ENCODE peak calls at places on chromosomes 6 and 20, in nine cellular contexts. One of them, this sample, is unnamed.

GRCh38 chr6:32790306-32790705 is 26.5 kb downstream of the HLA-DOB start:
- DNase-seq in BJ: no peak
- DNase-seq in Karpas-422: no peak
- DNase-seq in left colon: no peak
- DNase-seq in NCI-H1417: no peak
- DNase-seq in mammary epithelial cell: peak
- DNase-seq in retinal pigment epithelial cell: no peak
- DNase-seq in central memory CD8-positive, alpha-beta T cell: no peak
- DNase-seq in memory B cell: no peak
- DNase-seq in this sample: no peak

GRCh38 chr6:10381133-10381829 is 33.6 kb downstream of the TFAP2A start:
- DNase-seq in BJ: no peak
- DNase-seq in Karpas-422: no peak
- DNase-seq in left colon: no peak
- DNase-seq in NCI-H1417: no peak
- DNase-seq in mammary epithelial cell: no peak
- DNase-seq in retinal pigment epithelial cell: no peak
- DNase-seq in central memory CD8-positive, alpha-beta T cell: no peak
- DNase-seq in memory B cell: no peak
- DNase-seq in this sample: no peak

GRCh38 chr6:150336299-150336698 is 32.5 kb upstream of the IYD start:
- DNase-seq in BJ: no peak
- DNase-seq in Karpas-422: no peak
- DNase-seq in left colon: no peak
- DNase-seq in NCI-H1417: no peak
- DNase-seq in mammary epithelial cell: peak
- DNase-seq in retinal pigment epithelial cell: peak
- DNase-seq in central memory CD8-positive, alpha-beta T cell: no peak
- DNase-seq in memory B cell: no peak
- DNase-seq in this sample: no peak

GRCh38 chr6:5302995-5303622 is 41.8 kb downstream of the FARS2 start:
- DNase-seq in BJ: no peak
- DNase-seq in Karpas-422: peak
- DNase-seq in left colon: peak
- DNase-seq in NCI-H1417: peak
- DNase-seq in mammary epithelial cell: peak
- DNase-seq in retinal pigment epithelial cell: no peak
- DNase-seq in central memory CD8-positive, alpha-beta T cell: peak
- DNase-seq in memory B cell: peak
- DNase-seq in this sample: no peak

GRCh38 chr20:59785986-59786753 is 147.3 kb downstream of the SYCP2 start:
- DNase-seq in BJ: no peak
- DNase-seq in Karpas-422: no peak
- DNase-seq in left colon: no peak
- DNase-seq in NCI-H1417: peak
- DNase-seq in mammary epithelial cell: no peak
- DNase-seq in retinal pigment epithelial cell: no peak
- DNase-seq in central memory CD8-positive, alpha-beta T cell: no peak
- DNase-seq in memory B cell: no peak
- DNase-seq in this sample: no peak

GRCh38 chr20:38130687-38131587 is 34.1 kb downstream of the TGM2 start:
- DNase-seq in BJ: no peak
- DNase-seq in Karpas-422: no peak
- DNase-seq in left colon: peak
- DNase-seq in NCI-H1417: no peak
- DNase-seq in mammary epithelial cell: no peak
- DNase-seq in retinal pigment epithelial cell: no peak
- DNase-seq in central memory CD8-positive, alpha-beta T cell: no peak
- DNase-seq in memory B cell: no peak
- DNase-seq in this sample: no peak

GRCh38 chr6:144012534-144012933 is 4.5 kb upstream of the PLAGL1 start:
- DNase-seq in BJ: no peak
- DNase-seq in Karpas-422: no peak
- DNase-seq in left colon: no peak
- DNase-seq in NCI-H1417: no peak
- DNase-seq in mammary epithelial cell: peak
- DNase-seq in retinal pigment epithelial cell: no peak
- DNase-seq in central memory CD8-positive, alpha-beta T cell: no peak
- DNase-seq in memory B cell: no peak
- DNase-seq in this sample: no peak

GRCh38 chr20:58973179-58973578 is 7.9 kb upstream of the NELFCD start:
- DNase-seq in BJ: no peak
- DNase-seq in Karpas-422: no peak
- DNase-seq in left colon: no peak
- DNase-seq in NCI-H1417: no peak
- DNase-seq in mammary epithelial cell: no peak
- DNase-seq in retinal pigment epithelial cell: no peak
- DNase-seq in central memory CD8-positive, alpha-beta T cell: peak
- DNase-seq in memory B cell: no peak
- DNase-seq in this sample: no peak

GRCh38 chr20:62575976-62576722 is 66.2 kb upstream of the SLCO4A1 start:
- DNase-seq in BJ: no peak
- DNase-seq in Karpas-422: no peak
- DNase-seq in left colon: no peak
- DNase-seq in NCI-H1417: no peak
- DNase-seq in mammary epithelial cell: no peak
- DNase-seq in retinal pigment epithelial cell: no peak
- DNase-seq in central memory CD8-positive, alpha-beta T cell: no peak
- DNase-seq in memory B cell: no peak
- DNase-seq in this sample: no peak

GRCh38 chr20:58702859-58703648 is 10.5 kb downstream of the NPEPL1 start:
- DNase-seq in BJ: no peak
- DNase-seq in Karpas-422: no peak
- DNase-seq in left colon: peak
- DNase-seq in NCI-H1417: no peak
- DNase-seq in mammary epithelial cell: no peak
- DNase-seq in retinal pigment epithelial cell: no peak
- DNase-seq in central memory CD8-positive, alpha-beta T cell: no peak
- DNase-seq in memory B cell: no peak
- DNase-seq in this sample: no peak

GRCh38 chr6:161215193-161215592 is 58.7 kb downstream of the AGPAT4 start:
- DNase-seq in BJ: peak
- DNase-seq in Karpas-422: no peak
- DNase-seq in left colon: no peak
- DNase-seq in NCI-H1417: no peak
- DNase-seq in mammary epithelial cell: peak
- DNase-seq in retinal pigment epithelial cell: peak
- DNase-seq in central memory CD8-positive, alpha-beta T cell: no peak
- DNase-seq in memory B cell: no peak
- DNase-seq in this sample: no peak

GRCh38 chr6:52598123-52598823 is 21.4 kb upstream of the TRAM2 start:
- DNase-seq in BJ: no peak
- DNase-seq in Karpas-422: peak
- DNase-seq in left colon: peak
- DNase-seq in NCI-H1417: peak
- DNase-seq in mammary epithelial cell: no peak
- DNase-seq in retinal pigment epithelial cell: no peak
- DNase-seq in central memory CD8-positive, alpha-beta T cell: no peak
- DNase-seq in memory B cell: peak
- DNase-seq in this sample: no peak

GRCh38 chr20:17023811-17024210 is 203.0 kb upstream of the PCSK2 start:
- DNase-seq in BJ: no peak
- DNase-seq in Karpas-422: no peak
- DNase-seq in left colon: no peak
- DNase-seq in NCI-H1417: peak
- DNase-seq in mammary epithelial cell: no peak
- DNase-seq in retinal pigment epithelial cell: no peak
- DNase-seq in central memory CD8-positive, alpha-beta T cell: no peak
- DNase-seq in memory B cell: no peak
- DNase-seq in this sample: no peak

GRCh38 chr20:19741914-19742313 is 16.1 kb upstream of the RIN2 start:
- DNase-seq in BJ: no peak
- DNase-seq in Karpas-422: no peak
- DNase-seq in left colon: no peak
- DNase-seq in NCI-H1417: no peak
- DNase-seq in mammary epithelial cell: no peak
- DNase-seq in retinal pigment epithelial cell: no peak
- DNase-seq in central memory CD8-positive, alpha-beta T cell: no peak
- DNase-seq in memory B cell: no peak
- DNase-seq in this sample: no peak

GRCh38 chr6:14520029-14520428 is 402.5 kb downstream of the CD83 start:
- DNase-seq in BJ: no peak
- DNase-seq in Karpas-422: no peak
- DNase-seq in left colon: no peak
- DNase-seq in NCI-H1417: no peak
- DNase-seq in mammary epithelial cell: peak
- DNase-seq in retinal pigment epithelial cell: no peak
- DNase-seq in central memory CD8-positive, alpha-beta T cell: no peak
- DNase-seq in memory B cell: no peak
- DNase-seq in this sample: no peak

GRCh38 chr20:60203451-60203850 is 245.2 kb downstream of the CDH26 start:
- DNase-seq in BJ: no peak
- DNase-seq in Karpas-422: no peak
- DNase-seq in left colon: no peak
- DNase-seq in NCI-H1417: no peak
- DNase-seq in mammary epithelial cell: peak
- DNase-seq in retinal pigment epithelial cell: no peak
- DNase-seq in central memory CD8-positive, alpha-beta T cell: no peak
- DNase-seq in memory B cell: no peak
- DNase-seq in this sample: no peak

This sample was measured in stimulated activated CD8-positive, alpha-beta memory T cell treated with anti-CD3 and anti-CD28 coated beads, Interleukin-7, amount 100 ng/mL, for 1 hour.